ENCODE peak calls at places on chromosome 19, in five cellular contexts. L is A549, P is BJ, O is fibroblast of pulmonary artery, V is dorsolateral prefrontal cortex. I is an unnamed sample.

GRCh38 chr19:34393629-34394028 is 10.6 kb upstream of the PDCD2L start:
- DNase-seq in L (no peak), P (no peak), O (no peak), V (no peak), I (no peak)

GRCh38 chr19:49059056-49059455 is 1.5 kb upstream of the CGB7 start:
- DNase-seq in L (no peak), P (no peak), O (no peak), V (no peak), I (no peak)

GRCh38 chr19:52351512-52351911 is 15.5 kb downstream of the ZNF610 start:
- DNase-seq in L (no peak), P (no peak), O (no peak), V (no peak), I (peak; percentile 15)

GRCh38 chr19:16091546-16092475 is 15.5 kb downstream of the TPM4 start:
- DNase-seq in L (peak; percentile 62), P (no peak), O (no peak), V (no peak), I (no peak)

GRCh38 chr19:29211562-29212416 is 1.2 kb downstream of the UQCRFS1 start:
- DNase-seq in L (peak; percentile 54), P (no peak), O (peak; percentile 27), V (no peak), I (no peak)

GRCh38 chr19:5424192-5424973 is 30.8 kb upstream of the ZNRF4 start:
- DNase-seq in L (no peak), P (no peak), O (no peak), V (no peak), I (no peak)

GRCh38 chr19:40521276-40521675 is 54.5 kb downstream of the SPTBN4 start:
- DNase-seq in L (peak; percentile 83), P (no peak), O (peak; percentile 51), V (no peak), I (no peak)

GRCh38 chr19:50670102-50670380 is 20.8 kb downstream of the C19orf81 start:
- DNase-seq in L (no peak), P (no peak), O (no peak), V (no peak), I (no peak)

GRCh38 chr19:13629687-13630357 is 123.5 kb upstream of the CACNA1A start:
- DNase-seq in L (no peak), P (peak; percentile 67), O (no peak), V (no peak), I (no peak)

GRCh38 chr19:27896091-27896490 is 1316.9 kb downstream of the UQCRFS1 start:
- DNase-seq in L (no peak), P (no peak), O (no peak), V (no peak), I (no peak)

GRCh38 chr19:12314553-12314952 is 18.9 kb downstream of the ZNF563 start:
- DNase-seq in L (no peak), P (no peak), O (no peak), V (no peak), I (no peak)

GRCh38 chr19:6947745-6948144 is 60.4 kb downstream of the ADGRE1 start:
- DNase-seq in L (peak; percentile 68), P (no peak), O (peak; percentile 22), V (no peak), I (no peak)

DNA sequence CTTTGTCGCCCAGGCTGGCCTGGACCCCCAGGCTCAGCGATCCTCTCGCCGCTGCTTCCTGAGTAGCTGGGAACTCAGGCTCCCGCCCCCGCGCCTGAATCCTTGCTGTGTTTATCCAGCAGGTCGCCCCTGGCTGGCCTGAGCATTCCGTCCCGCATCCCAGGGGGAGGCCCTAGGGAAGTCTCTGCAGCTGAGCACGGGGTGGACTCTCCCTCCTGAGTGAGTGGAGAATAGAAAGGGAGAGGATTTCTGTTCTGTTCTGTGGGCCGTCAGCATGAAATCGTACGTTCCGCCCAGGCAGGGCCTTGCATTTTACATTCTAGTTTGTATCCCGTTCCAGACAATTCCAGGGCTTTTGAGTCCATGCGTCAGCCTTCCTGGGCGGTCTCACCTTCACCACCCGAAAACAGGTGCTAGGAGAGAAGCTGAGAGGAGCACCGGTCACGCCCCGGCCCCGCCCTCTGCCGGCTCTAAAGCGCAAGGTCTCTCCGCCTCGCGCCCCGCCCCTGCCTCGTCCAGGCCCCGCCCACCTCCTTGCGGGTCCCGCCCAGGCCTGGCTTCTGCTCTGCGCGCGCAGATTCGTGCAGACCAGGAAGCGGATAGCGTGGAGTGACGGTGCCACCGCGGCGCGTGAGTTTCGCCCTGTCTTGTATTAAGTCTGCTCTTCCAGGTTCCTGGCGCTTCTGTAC is at the start of gene ZNF761:
- DNase-seq in L (peak; percentile 94), P (peak; percentile 35), O (peak; percentile 88), V (peak; percentile 92), I (peak; percentile 99)
- TF ChIP-seq CTCF in L (no peak), P (peak; percentile 59), O (peak; percentile 29), V (peak; percentile 59), I (peak; percentile 39)

GRCh38 chr19:37565370-37565669 is 29.3 kb downstream of the ZNF571 start:
- DNase-seq in L (no peak), P (no peak), O (no peak), V (no peak), I (no peak)
- TF ChIP-seq CTCF in L (no peak), P (no peak), O (no peak), V (no peak), I (no peak)

DNA sequence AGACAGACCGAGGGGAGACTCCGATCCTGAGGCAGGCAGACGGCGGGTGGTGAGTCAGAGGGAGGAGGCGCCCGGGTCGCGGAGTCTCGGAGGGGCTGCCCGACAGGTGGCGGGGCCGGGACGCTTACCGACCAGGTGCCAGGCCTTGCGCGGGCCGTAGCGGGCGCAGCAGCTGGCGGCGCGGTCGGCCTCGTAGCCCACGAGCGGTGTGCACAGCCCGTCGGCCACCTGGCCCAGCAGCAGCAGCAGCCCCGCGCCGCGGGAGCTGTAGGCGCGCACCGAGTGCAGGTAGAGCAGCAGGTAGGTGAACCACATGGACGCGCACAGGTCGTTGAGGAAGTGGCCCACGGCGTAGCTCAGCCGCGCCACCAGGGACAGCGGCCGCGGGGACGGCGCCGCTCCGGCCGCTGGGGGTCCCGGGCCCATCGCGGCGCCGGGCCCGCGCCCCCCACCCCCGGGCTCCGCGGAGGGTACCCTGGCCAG is 367 bp downstream of the MFSD12 start:
- DNase-seq in L (no peak), P (no peak), O (no peak), V (no peak), I (no peak)
- TF ChIP-seq CTCF in L (no peak), P (no peak), O (no peak), V (peak; percentile 19), I (peak; percentile 22)

DNA sequence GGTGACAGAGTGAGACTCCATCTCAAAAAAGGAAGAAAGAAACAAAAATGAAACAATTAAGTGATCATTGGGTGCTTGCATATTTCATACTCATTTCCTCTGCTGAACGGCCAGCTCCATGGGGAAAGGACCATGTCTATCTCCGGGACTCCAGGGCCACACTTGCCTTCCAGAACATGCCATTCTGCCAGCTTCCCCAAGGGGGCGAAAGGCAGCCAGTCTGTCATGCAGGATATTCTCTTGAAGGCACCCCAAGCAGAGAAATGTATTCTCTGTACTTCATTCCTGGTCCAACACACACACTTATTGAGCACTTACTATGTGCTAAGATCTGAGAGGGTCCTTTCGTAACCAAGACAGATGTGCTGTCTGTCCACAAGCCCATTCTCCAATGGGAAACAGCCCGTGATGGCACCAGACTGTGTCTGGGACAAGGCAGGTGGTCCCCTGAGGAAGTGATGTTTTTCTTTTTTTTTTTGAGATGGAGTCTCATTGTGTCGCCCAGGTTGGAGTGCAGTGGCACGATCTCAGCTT is 10.2 kb upstream of the CARM1 start:
- DNase-seq in L (peak; percentile 51), P (no peak), O (peak; percentile 43), V (no peak), I (no peak)
- TF ChIP-seq CTCF in L (no peak), P (peak; percentile 57), O (peak; percentile 54), V (no peak), I (peak; percentile 49)